ENCODE peak calls at places on chromosomes 16 and 17, in ten cellular contexts. L is PC-9, F is GM06990, O is tibial artery, H is pancreas, C is mucosa of descending colon, X is OCI-LY7, D is fibroblast of lung, G is psoas muscle, I is tibial nerve. U is an unnamed sample. For H3K36me3, the result is how much of the 10 kb centered on the place peaks cover.

GRCh38 chr17:38447502-38448095 is 19.3 kb downstream of the ARHGAP23 start:
- DNase-seq in L (peak), F (no peak), O (no peak), H (no peak), C (no peak), X (no peak), D (no peak), G (no peak), I (no peak), U (no peak)

GRCh38 chr16:81446318-81447275 is 2.0 kb downstream of the CMIP start:
- DNase-seq in L (peak), F (peak), O (no peak), H (peak), C (peak), X (peak), D (peak), G (no peak), I (no peak), U (no peak)

GRCh38 chr16:2692948-2693651 is 10.8 kb downstream of the KCTD5 start:
- DNase-seq in L (no peak), F (no peak), O (no peak), H (no peak), C (peak), X (no peak), D (peak), G (peak), I (no peak), U (no peak)

GRCh38 chr16:10581507-10581906 is 1.1 kb upstream of the EMP2 start:
- DNase-seq in L (no peak), F (no peak), O (no peak), H (no peak), C (no peak), X (no peak), D (no peak), G (no peak), I (no peak), U (no peak)

GRCh38 chr16:11700264-11701029 is 32.2 kb downstream of the SNN start:
- DNase-seq in L (no peak), F (no peak), O (no peak), H (no peak), C (no peak), X (no peak), D (no peak), G (no peak), I (no peak), U (no peak)

GRCh38 chr17:64019486-64020067 is 856 bp downstream of the ICAM2 start:
- DNase-seq in L (no peak), F (no peak), O (no peak), H (no peak), C (no peak), X (no peak), D (no peak), G (no peak), I (no peak), U (no peak)

GRCh38 chr17:78125976-78126894 is 2.3 kb downstream of the TMC6 start:
- DNase-seq in L (no peak), F (no peak), O (no peak), H (no peak), C (no peak), X (peak), D (no peak), G (peak), I (no peak), U (no peak)

GRCh38 chr17:45867702-45868101 is 23.0 kb downstream of the SPPL2C start:
- DNase-seq in L (no peak), F (no peak), O (no peak), H (no peak), C (no peak), X (no peak), D (no peak), G (no peak), I (no peak), U (no peak)

GRCh38 chr16:84990782-84991181 is 20.6 kb downstream of the ZDHHC7 start:
- DNase-seq in L (no peak), F (no peak), O (no peak), H (no peak), C (no peak), X (no peak), D (no peak), G (peak), I (no peak), U (peak)

GRCh38 chr17:28663723-28664122 is 1.7 kb downstream of the SUPT6H start:
- DNase-seq in L (no peak), F (no peak), O (no peak), H (no peak), C (no peak), X (no peak), D (no peak), G (no peak), I (no peak), U (no peak)
- H3K4me3 ChIP-seq in L (peak), F (peak), O (no peak), H (no peak), C (no peak), X (peak), D (peak), G (peak), I (no peak), U (no peak)

DNA sequence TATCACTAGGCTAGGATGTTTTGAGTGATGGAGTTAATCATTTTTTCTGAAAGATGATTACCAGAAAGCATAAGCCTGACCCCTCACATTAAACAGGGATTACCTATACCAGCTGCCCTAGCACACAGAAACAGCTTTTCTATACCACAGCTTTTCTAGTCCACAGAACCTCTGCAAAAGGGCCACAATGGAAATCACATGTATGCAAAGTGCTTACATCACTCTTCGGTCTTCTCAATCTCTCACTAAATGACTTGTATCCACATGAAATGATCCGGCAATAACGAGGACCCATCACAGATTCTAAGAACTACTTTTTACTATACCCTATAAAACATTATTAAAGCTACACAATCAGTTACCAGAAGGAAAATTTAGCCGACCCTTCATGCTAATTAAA is 2.6 kb downstream of the CSNK2A2 start:
- DNase-seq in L (no peak), F (no peak), O (no peak), H (no peak), C (no peak), X (no peak), D (no peak), G (no peak), I (no peak), U (no peak)
- H3K36me3 ChIP-seq in L (half or more), F (under half), O (half or more), H (under half), C (under half), X (half or more), D (under half), G (under half), I (under half), U (under half)

GRCh38 chr16:26464576-26465266 is 602.0 kb upstream of the C16orf82 start:
- DNase-seq in L (no peak), F (no peak), O (no peak), H (no peak), C (no peak), X (no peak), D (no peak), G (no peak), I (no peak), U (no peak)
- TF ChIP-seq CTCF in L (no peak), F (no peak), O (no peak), H (no peak), C (no peak), X (peak), D (no peak), G (no peak), I (no peak), U (no peak)

DNA sequence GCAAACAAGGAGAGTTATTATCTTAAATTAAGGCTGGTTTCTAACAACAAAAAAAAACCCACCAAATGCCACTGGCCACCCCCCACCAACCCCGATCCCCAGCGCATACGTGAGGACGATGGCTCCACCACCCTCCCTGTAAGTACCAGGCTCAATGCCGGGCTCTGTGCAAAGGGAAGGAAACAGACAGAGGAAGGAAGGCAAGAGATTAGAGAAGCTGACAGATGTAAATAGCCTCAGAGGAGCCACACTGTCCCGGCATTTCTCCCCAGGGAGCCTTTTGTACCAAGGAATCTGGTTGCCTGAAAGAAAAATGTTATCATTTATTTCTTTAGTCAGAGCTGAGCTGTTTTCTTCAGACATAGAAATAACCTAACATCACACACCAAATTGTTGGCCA is 13.1 kb downstream of the SOST start:
- DNase-seq in L (no peak), F (no peak), O (no peak), H (no peak), C (no peak), X (no peak), D (no peak), G (no peak), I (no peak), U (no peak)
- H3K4me3 ChIP-seq in L (no peak), F (no peak), O (no peak), H (no peak), C (no peak), X (no peak), D (no peak), G (no peak), I (no peak), U (no peak)

U was measured in right lobe of liver.